ENCODE peak calls at places on chromosomes 7 and 10, in four cellular contexts. E is CD8-positive, alpha-beta memory T cell; W is lower lobe of right lung; U is testis. M is an unnamed sample. For H3K4me1, the result is how much of the 10 kb centered on the place peaks cover.

GRCh38 chr7:134293029-134293740 is 23.5 kb downstream of the SLC35B4 start:
- DNase-seq in E (no peak), W (peak), U (peak), M (no peak)

GRCh38 chr7:128886391-128887168 is 23.9 kb downstream of the ATP6V1F start:
- DNase-seq in E (no peak), W (no peak), U (no peak), M (no peak)

GRCh38 chr10:37856881-37857286 is 526 bp downstream of the ZNF248 start:
- DNase-seq in E (no peak), W (no peak), U (peak), M (peak)

GRCh38 chr10:88313897-88314296 is 269.2 kb downstream of the RNLS start:
- DNase-seq in E (no peak), W (no peak), U (no peak), M (no peak)

GRCh38 chr7:158811461-158811860 is 17.8 kb downstream of the ESYT2 start:
- DNase-seq in E (no peak), W (no peak), U (no peak), M (no peak)

GRCh38 chr7:28180364-28181147 is at the start of gene JAZF1:
- DNase-seq in E (peak), W (peak), U (peak), M (peak)

GRCh38 chr10:10886861-10887539 is 130.7 kb upstream of the CELF2 start:
- DNase-seq in E (no peak), W (no peak), U (no peak), M (no peak)

GRCh38 chr10:76209135-76209534 is 777.7 kb downstream of the LRMDA start:
- DNase-seq in E (no peak), W (no peak), U (no peak), M (no peak)

GRCh38 chr10:33265621-33266020 is 68.8 kb downstream of the NRP1 start:
- DNase-seq in E (no peak), W (no peak), U (no peak), M (no peak)

GRCh38 chr7:14236834-14237233 is 247.4 kb upstream of the ETV1 start:
- DNase-seq in E (no peak), W (no peak), U (no peak), M (no peak)

GRCh38 chr10:78731675-78732074 is 337.1 kb upstream of the ZMIZ1 start:
- DNase-seq in E (no peak), W (no peak), U (no peak), M (no peak)

GRCh38 chr10:99551158-99551557 is 18.4 kb downstream of the NKX2-3 start:
- DNase-seq in E (no peak), W (no peak), U (no peak), M (no peak)

GRCh38 chr7:127629268-127629854 is 11.4 kb upstream of the PAX4 start:
- DNase-seq in E (peak), W (no peak), U (peak), M (no peak)

GRCh38 chr10:79007843-79008319 is 60.9 kb upstream of the ZMIZ1 start:
- DNase-seq in E (no peak), W (no peak), U (peak), M (no peak)

GRCh38 chr10:84181631-84182030 is 8.0 kb downstream of the GPR15LG start:
- DNase-seq in E (no peak), W (no peak), U (no peak), M (no peak)

GRCh38 chr10:85224366-85224960 is 896.1 kb downstream of the CCSER2 start:
- DNase-seq in E (no peak), W (no peak), U (no peak), M (no peak)

GRCh38 chr10:71258046-71258445 is 45.7 kb downstream of the UNC5B start:
- DNase-seq in E (no peak), W (no peak), U (no peak), M (no peak)

GRCh38 chr10:118569241-118569881 is 26.1 kb downstream of the PRLHR start:
- DNase-seq in E (no peak), W (no peak), U (peak), M (no peak)

GRCh38 chr10:118572286-118573041 is 23.0 kb downstream of the PRLHR start:
- DNase-seq in E (no peak), W (no peak), U (no peak), M (no peak)

GRCh38 chr10:118571123-118571522 is 24.3 kb downstream of the PRLHR start:
- DNase-seq in E (no peak), W (no peak), U (peak), M (no peak)

GRCh38 chr10:118569882-118570252 is 25.6 kb downstream of the PRLHR start:
- DNase-seq in E (no peak), W (no peak), U (no peak), M (no peak)

GRCh38 chr10:118573512-118573911 is 21.9 kb downstream of the PRLHR start:
- DNase-seq in E (no peak), W (no peak), U (no peak), M (no peak)
- H3K4me3 ChIP-seq in E (no peak), W (no peak), U (no peak), M (no peak)

GRCh38 chr10:106941297-106942034 is 223.0 kb downstream of the SORCS1 start:
- DNase-seq in E (no peak), W (no peak), U (peak), M (no peak)
- H3K27ac ChIP-seq in E (no peak), W (no peak), U (no peak), M (no peak)

GRCh38 chr7:114933665-114934064 is 11.8 kb downstream of the MDFIC start:
- DNase-seq in E (no peak), W (no peak), U (no peak), M (no peak)

GRCh38 chr7:114929570-114929969 is 7.7 kb downstream of the MDFIC start:
- DNase-seq in E (no peak), W (no peak), U (no peak), M (no peak)

GRCh38 chr7:114930829-114931655 is 9.1 kb downstream of the MDFIC start:
- DNase-seq in E (no peak), W (no peak), U (no peak), M (no peak)

GRCh38 chr7:114930107-114930521 is 8.2 kb downstream of the MDFIC start:
- DNase-seq in E (no peak), W (no peak), U (no peak), M (no peak)

GRCh38 chr7:114931656-114932011 is 9.7 kb downstream of the MDFIC start:
- DNase-seq in E (peak), W (no peak), U (no peak), M (no peak)
- H3K4me1 ChIP-seq in E (half or more), W (half or more), U (under half), M (half or more)

GRCh38 chr7:38330048-38330447 is 56.6 kb upstream of the TARP start:
- DNase-seq in E (no peak), W (no peak), U (no peak), M (no peak)

GRCh38 chr7:38330861-38331709 is 57.6 kb upstream of the TARP start:
- DNase-seq in E (no peak), W (no peak), U (no peak), M (no peak)

GRCh38 chr7:38335490-38336135 is 62.2 kb upstream of the TARP start:
- DNase-seq in E (peak), W (peak), U (peak), M (peak)

GRCh38 chr7:38334163-38334562 is 60.7 kb upstream of the TARP start:
- DNase-seq in E (no peak), W (no peak), U (no peak), M (no peak)

DNA sequence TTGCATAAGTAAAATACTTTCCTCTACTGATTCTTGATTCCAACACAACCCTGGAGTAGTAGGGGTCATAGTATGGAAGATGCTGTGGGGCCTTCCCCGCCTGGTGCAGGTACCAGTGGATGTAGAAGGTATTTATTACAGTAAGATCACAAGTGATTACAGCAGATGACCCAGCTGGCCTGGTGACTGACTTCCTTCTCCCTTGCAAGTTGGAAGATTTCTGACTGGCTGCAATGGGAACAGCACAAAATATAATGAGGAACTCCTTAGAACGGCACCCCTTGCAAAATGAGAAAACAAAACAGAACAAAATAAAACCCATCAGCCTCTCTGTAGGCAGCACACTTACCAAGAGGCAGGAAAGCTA is 61.7 kb upstream of the TARP start:
- DNase-seq in E (no peak), W (no peak), U (no peak), M (no peak)
- H3K4me3 ChIP-seq in E (peak), W (peak), U (no peak), M (no peak)